ENCODE peak calls at places on chromosomes 12 and 14, in six cellular contexts. W, O, K, S, I and P are unnamed samples.

GRCh38 chr12:54352022-54352531 is 12.2 kb downstream of the GPR84 start:
- DNase-seq in K (peak; percentile 81), W (peak; percentile 70), O (peak; percentile 79), I (no peak), S (peak; percentile 70), P (peak; percentile 79)

GRCh38 chr12:124599074-124599999 is 31.9 kb upstream of the NCOR2 start:
- DNase-seq in W (peak; percentile 36), K (no peak), I (peak; percentile 74), S (no peak), O (peak; percentile 45), P (no peak)

GRCh38 chr14:55309761-55310365 is 38.6 kb downstream of the FBXO34 start:
- DNase-seq in K (no peak), W (peak; percentile 21), I (no peak), S (no peak), O (no peak), P (no peak)

GRCh38 chr12:123897221-123897620 is 75.4 kb downstream of the CCDC92 start:
- DNase-seq in W (peak; percentile 23), I (no peak), K (no peak), O (peak; percentile 72), S (no peak), P (no peak)

GRCh38 chr14:45057349-45057748 is 26.6 kb upstream of the PRPF39 start:
- DNase-seq in O (no peak), W (no peak), I (no peak), S (no peak), K (no peak), P (no peak)

GRCh38 chr12:113302925-113303640 is 31.8 kb downstream of the SLC8B1 start:
- DNase-seq in I (no peak), O (no peak), K (no peak), S (no peak), W (no peak), P (peak; percentile 58)

GRCh38 chr14:26992403-26993115 is 394.7 kb upstream of the NOVA1 start:
- DNase-seq in S (no peak), O (no peak), K (no peak), W (no peak), I (no peak), P (no peak)

GRCh38 chr14:65321370-65321875 is 91.1 kb upstream of the FUT8 start:
- DNase-seq in S (no peak), K (no peak), O (no peak), I (peak; percentile 87), W (no peak), P (no peak)

GRCh38 chr12:122080149-122081107 is 1.9 kb downstream of the MLXIP start:
- DNase-seq in S (no peak), O (peak; percentile 86), I (peak; percentile 45), K (no peak), W (peak; percentile 86), P (no peak)

GRCh38 chr12:110689002-110689600 is at the start of gene HVCN1:
- DNase-seq in I (peak; percentile 42), K (peak; percentile 82), S (peak; percentile 85), W (peak; percentile 40), O (no peak), P (peak; percentile 57)
- H3K4ac ChIP-seq in I (no peak within 1 kb of the TSS), K (no peak within 1 kb of the TSS), S (peak within 1 kb of the TSS; percentile 98), W (no peak within 1 kb of the TSS), O (peak within 1 kb of the TSS; percentile 69), P (peak within 1 kb of the TSS; percentile 93)

DNA sequence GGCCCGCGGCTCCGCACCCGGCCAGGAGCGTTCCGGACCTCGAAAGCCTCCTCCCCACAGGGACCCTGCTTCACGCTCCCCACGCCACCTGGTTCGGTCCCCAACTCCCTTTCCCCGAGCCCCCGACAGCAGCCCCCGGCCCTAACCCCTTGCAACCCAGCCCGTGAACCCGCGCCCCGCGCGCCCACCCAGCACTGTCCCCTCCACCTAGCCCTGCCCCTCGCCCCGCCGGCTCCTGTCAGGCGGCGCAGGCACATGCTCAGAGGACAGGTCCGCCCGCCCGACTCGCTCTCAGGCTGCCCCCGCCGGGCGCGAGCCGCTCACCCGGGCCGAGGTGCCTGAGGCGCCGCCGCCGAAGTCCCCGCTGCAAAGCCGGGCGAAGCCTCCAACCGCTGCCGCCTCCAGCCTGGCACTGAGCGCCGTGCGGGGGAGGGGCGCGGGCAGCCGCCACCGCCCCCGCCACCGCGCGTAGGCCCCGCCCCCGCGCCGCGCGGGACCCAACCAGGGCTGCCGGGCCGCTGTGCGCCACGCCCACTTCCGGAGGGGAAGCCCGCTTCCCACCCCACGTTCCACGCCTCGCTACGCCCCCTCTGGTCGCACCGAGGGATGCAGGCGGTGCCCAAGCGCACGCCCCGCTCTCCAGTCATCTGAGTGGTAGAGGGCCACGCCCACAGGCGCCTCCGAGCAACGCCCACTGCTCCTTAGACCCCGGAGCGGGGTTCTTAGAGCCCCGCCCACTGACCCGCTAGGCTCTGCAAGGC is at the start of gene CORO1C:
- DNase-seq in W (peak; percentile 95), S (peak; percentile 100), I (peak; percentile 99), O (peak; percentile 93), K (peak; percentile 99), P (peak; percentile 97)
- H3K4me1 ChIP-seq in W (peaks cover 7% of the 10 kb centered on the region), S (peaks cover 6% of the 10 kb centered on the region), I (peaks cover 2% of the 10 kb centered on the region), O (peaks cover 8% of the 10 kb centered on the region), K (no peaks in the 10 kb centered on the region), P (peaks cover 2% of the 10 kb centered on the region)

DNA sequence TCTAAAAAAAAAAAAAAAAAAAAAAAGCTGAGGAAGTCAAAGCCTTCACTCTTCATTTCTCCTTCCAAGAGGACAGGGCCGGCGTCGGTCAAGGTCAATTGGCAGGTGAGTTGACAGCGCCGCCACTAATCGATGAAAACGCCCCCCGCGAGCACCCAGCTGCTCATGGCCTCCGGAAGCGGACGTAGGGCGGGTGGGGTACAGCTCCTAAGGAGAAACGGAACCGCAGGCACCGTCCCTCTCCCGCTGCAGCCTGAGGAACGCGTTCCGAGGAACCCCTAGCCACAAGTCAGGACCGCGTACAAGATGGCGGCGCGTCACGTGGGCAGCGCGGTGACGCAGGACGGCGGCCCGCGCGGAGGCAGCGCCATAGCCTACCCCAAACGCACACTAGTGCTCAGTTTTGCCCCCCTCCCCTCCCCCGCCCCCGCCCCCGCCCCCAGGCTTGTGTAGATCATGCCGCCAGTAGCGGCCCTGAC is at the start of gene ATF1:
- DNase-seq in W (peak; percentile 95), S (peak; percentile 91), O (peak; percentile 93), I (peak; percentile 93), K (peak; percentile 98), P (peak; percentile 83)
- H3K4ac ChIP-seq in W (peak within 1 kb of the TSS; percentile 100), S (peak within 1 kb of the TSS; percentile 94), O (peak within 1 kb of the TSS; percentile 94), I (peak within 1 kb of the TSS; percentile 98), K (no peak within 1 kb of the TSS), P (no peak within 1 kb of the TSS)

DNA sequence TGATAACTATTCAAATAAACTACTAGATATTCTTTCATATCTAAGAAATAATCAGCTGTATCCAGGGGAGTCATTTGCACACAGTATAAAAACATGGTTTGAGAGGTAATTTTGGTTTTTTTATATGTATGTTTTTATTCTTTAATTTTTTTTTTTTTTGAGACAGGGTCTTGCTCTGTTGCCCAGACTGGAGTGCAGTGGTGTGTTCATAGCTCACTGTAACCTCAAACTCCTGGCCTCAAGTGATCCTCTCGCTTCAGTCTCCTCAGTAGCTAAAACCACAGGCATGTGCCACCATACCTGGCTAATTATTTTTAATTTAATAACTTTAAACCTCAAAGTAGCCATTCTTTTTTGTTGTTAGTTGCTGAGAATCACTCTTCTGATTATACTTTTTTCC is 1.8 kb downstream of the PRORP start:
- DNase-seq in W (no peak), K (no peak), S (no peak), O (no peak), I (no peak), P (no peak)
- H3K4me1 ChIP-seq in W (peaks cover 6% of the 10 kb centered on the region), K (no peaks in the 10 kb centered on the region), S (peaks cover 3% of the 10 kb centered on the region), O (peaks cover 5% of the 10 kb centered on the region), I (peaks cover 5% of the 10 kb centered on the region), P (peaks cover 6% of the 10 kb centered on the region)

GRCh38 chr14:95157987-95158712 is 821 bp upstream of the DICER1 start:
- DNase-seq in S (no peak), I (no peak), O (no peak), K (peak; percentile 53), W (no peak), P (no peak)

GRCh38 chr14:95157195-95157986 is at the start of gene DICER1:
- DNase-seq in I (peak; percentile 98), O (peak; percentile 89), W (peak; percentile 93), S (peak; percentile 98), K (peak; percentile 95), P (peak; percentile 96)

GRCh38 chr14:95156765-95157194 is 549 bp downstream of the DICER1 start:
- DNase-seq in K (peak; percentile 30), O (peak; percentile 19), S (peak; percentile 58), W (no peak), I (peak; percentile 61), P (no peak)

GRCh38 chr14:95155044-95155443 is 2.3 kb downstream of the DICER1 start:
- DNase-seq in W (no peak), O (no peak), K (no peak), S (no peak), I (no peak), P (no peak)

GRCh38 chr14:95156153-95156764 is 1.1 kb downstream of the DICER1 start:
- DNase-seq in O (peak; percentile 25), W (peak; percentile 46), S (no peak), K (no peak), I (no peak), P (no peak)
- H3K4ac ChIP-seq in O (peak overlapping the region; percentile 12), W (peak overlapping the region; percentile 99), S (no peak overlapping the region), K (no peak overlapping the region), I (peak overlapping the region; percentile 91), P (peak overlapping the region; percentile 32)

DNA sequence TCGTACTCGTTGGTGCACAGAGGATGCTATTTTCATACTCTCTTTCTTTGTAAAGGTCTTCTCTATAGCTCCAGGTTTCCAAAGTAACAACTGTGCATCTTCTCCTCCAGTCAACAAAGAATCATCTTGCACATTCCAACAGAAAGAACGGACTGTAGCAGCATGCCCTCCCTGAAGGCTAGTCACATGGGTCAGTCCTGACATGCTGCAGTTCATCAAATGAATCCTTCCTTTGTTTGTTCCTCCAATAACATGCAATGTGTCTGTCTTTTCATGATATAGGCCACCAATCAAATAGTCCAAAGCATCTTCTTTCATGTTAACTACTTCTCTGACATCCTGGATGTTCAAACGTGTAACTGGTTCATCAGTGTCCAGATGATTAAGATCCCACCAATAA is 42.9 kb downstream of the WDR89 start:
- DNase-seq in S (no peak), K (no peak), O (no peak), W (no peak), I (no peak), P (no peak)
- H3K4me1 ChIP-seq in S (no peaks in the 10 kb centered on the region), K (no peaks in the 10 kb centered on the region), O (no peaks in the 10 kb centered on the region), W (no peaks in the 10 kb centered on the region), I (no peaks in the 10 kb centered on the region), P (no peaks in the 10 kb centered on the region)

GRCh38 chr14:89351958-89352404 is 65.1 kb downstream of the FOXN3 start:
- DNase-seq in K (no peak), I (no peak), O (no peak), W (peak; percentile 81), S (peak; percentile 43), P (no peak)
- H3K4ac ChIP-seq in K (no peak overlapping the region), I (no peak overlapping the region), O (peak overlapping the region; percentile 51), W (peak overlapping the region; percentile 89), S (no peak overlapping the region), P (no peak overlapping the region)

GRCh38 chr14:102758087-102758486 is 19.2 kb upstream of the TRAF3 start:
- DNase-seq in O (no peak), K (no peak), I (no peak), W (no peak), S (no peak), P (no peak)
- H3K4me1 ChIP-seq in O (no peaks in the 10 kb centered on the region), K (peaks cover 2% of the 10 kb centered on the region), I (no peaks in the 10 kb centered on the region), W (peaks cover 2% of the 10 kb centered on the region), S (peaks cover 18% of the 10 kb centered on the region), P (peaks cover 9% of the 10 kb centered on the region)